ENCODE peak calls at places on chromosomes 13 and 19, in five cellular contexts. M is DND-41; E is CD8-positive, alpha-beta T cell; U is IMR-90; C is colonic mucosa. I is an unnamed sample. For H3K4me1, the result is how much of the 10 kb centered on the place peaks cover.

GRCh38 chr13:111488466-111489132 is 168.2 kb downstream of the TEX29 start:
- DNase-seq in U (no peak), E (peak), C (peak), M (no peak), I (no peak)

GRCh38 chr13:109481046-109481445 is 305.3 kb downstream of the IRS2 start:
- DNase-seq in E (no peak), M (no peak), U (peak), C (no peak), I (no peak)

GRCh38 chr19:533485-534058 is 2.0 kb downstream of the CDC34 start:
- DNase-seq in U (no peak), E (no peak), M (no peak), C (no peak), I (no peak)

GRCh38 chr13:18952225-18953016 is 229.2 kb downstream of the TUBA3C start:
- DNase-seq in U (no peak), C (no peak), E (no peak), M (no peak), I (no peak)

GRCh38 chr19:45508931-45509691 is 1.8 kb downstream of the VASP start:
- DNase-seq in U (peak), M (peak), C (peak), E (no peak), I (peak)

GRCh38 chr13:34347784-34348573 is 530.0 kb downstream of the RFC3 start:
- DNase-seq in U (no peak), M (no peak), C (no peak), E (no peak), I (peak)

GRCh38 chr13:31987535-31988170 is 43.9 kb upstream of the FRY start:
- DNase-seq in U (no peak), E (no peak), M (no peak), C (no peak), I (no peak)

GRCh38 chr19:56687036-56687435 is 15.5 kb upstream of the ZNF835 start:
- DNase-seq in M (no peak), E (no peak), U (no peak), C (no peak), I (no peak)

GRCh38 chr13:51091839-51092238 is 19.2 kb downstream of the C13orf42 start:
- DNase-seq in E (no peak), U (no peak), C (no peak), M (no peak), I (no peak)

GRCh38 chr19:39679056-39679790 is 23.5 kb downstream of the LGALS16 start:
- DNase-seq in C (no peak), U (no peak), M (no peak), E (no peak), I (peak)

GRCh38 chr13:100852146-100852545 is 177.6 kb upstream of the TMTC4 start:
- DNase-seq in M (no peak), C (no peak), U (no peak), E (no peak), I (no peak)

GRCh38 chr19:2970201-2970838 is 7.0 kb upstream of the TLE6 start:
- DNase-seq in E (no peak), C (no peak), M (no peak), U (no peak), I (no peak)

GRCh38 chr19:32773126-32773525 is 53.6 kb downstream of the TDRD12 start:
- DNase-seq in E (no peak), M (no peak), C (no peak), U (no peak), I (no peak)

GRCh38 chr13:73228546-73228945 is 169.7 kb downstream of the KLF5 start:
- DNase-seq in E (no peak), C (no peak), M (peak), U (peak), I (peak)

GRCh38 chr13:46386996-46387851 is at the start of gene RUBCNL:
- DNase-seq in E (no peak), C (peak), M (peak), U (no peak), I (peak)

GRCh38 chr13:95156208-95156607 is 145.0 kb downstream of the ABCC4 start:
- DNase-seq in C (no peak), U (peak), E (no peak), M (no peak), I (no peak)

GRCh38 chr19:1671716-1672037 is 19.3 kb upstream of the TCF3 start:
- DNase-seq in E (no peak), U (no peak), M (no peak), C (no peak), I (no peak)

GRCh38 chr13:31756346-31756745 is 17.0 kb downstream of the RXFP2 start:
- DNase-seq in U (peak), C (no peak), E (no peak), M (no peak), I (no peak)

GRCh38 chr13:19927117-19927734 is 31.3 kb upstream of the ZMYM2 start:
- DNase-seq in U (peak), C (no peak), M (no peak), E (no peak), I (peak)

GRCh38 chr19:35184884-35185283 is 30.3 kb downstream of the FXYD5 start:
- DNase-seq in E (no peak), M (no peak), U (no peak), C (no peak), I (no peak)

GRCh38 chr19:39126593-39127187 is 1.1 kb downstream of the PAK4 start:
- DNase-seq in C (peak), M (no peak), U (no peak), E (no peak), I (peak)

GRCh38 chr19:39970424-39970673 is 616 bp upstream of the PSMC4 start:
- DNase-seq in U (no peak), M (no peak), E (no peak), C (no peak), I (no peak)

GRCh38 chr19:48752511-48753365 is at the start of gene FUT1:
- DNase-seq in E (peak), C (peak), M (no peak), U (no peak), I (peak)

GRCh38 chr19:7505682-7506384 is 10.1 kb upstream of the ZNF358 start:
- DNase-seq in M (no peak), C (no peak), U (no peak), E (no peak), I (peak)

DNA sequence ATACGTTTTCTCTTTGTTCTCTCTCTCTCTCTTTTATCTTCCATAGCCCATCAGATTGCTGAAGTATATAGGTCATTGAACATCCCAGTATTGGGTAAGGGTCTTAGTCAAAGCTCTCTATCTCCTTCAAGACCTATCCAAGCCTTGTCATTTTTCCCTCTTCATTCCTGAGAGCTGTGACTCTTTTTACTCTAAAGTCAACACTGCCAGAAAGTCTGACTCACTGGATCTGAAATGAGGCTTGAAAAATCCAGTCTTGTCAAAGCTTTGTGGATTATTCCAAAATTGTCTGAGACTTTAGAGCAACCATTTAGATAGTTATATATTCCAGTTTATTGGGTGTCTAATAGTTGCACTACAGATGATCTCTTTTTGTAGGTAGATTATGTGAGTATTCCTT is 389.2 kb upstream of the PCDH9 start:
- DNase-seq in U (peak), M (no peak), C (no peak), E (no peak), I (no peak)
- H3K4me1 ChIP-seq in U (under half), M (under half), C (under half), E (under half), I (under half)

DNA sequence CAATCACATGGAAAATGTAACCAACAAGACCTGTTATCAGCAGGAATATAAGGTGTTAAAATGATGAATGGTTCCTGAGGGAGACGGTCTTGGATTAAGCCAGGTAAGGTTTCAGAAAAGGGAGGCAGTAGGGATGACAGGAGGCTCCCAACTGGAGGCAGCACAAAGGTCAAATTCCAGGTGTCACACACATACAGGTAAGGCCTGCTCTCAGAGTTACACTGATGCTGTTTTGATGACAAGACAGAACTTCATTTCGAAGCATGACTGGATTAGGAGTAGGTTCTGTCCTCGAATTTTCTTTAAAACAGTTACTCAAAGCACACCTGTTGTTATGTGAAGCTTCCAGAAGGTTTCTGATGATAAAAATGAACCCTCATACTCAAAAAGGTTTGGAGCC is 7.4 kb downstream of the MED26 start:
- DNase-seq in C (no peak), U (no peak), M (no peak), E (no peak), I (peak)
- H3K4me1 ChIP-seq in C (under half), U (under half), M (under half), E (under half), I (under half)

GRCh38 chr13:40570930-40571329 is 95.5 kb downstream of the FOXO1 start:
- DNase-seq in C (no peak), U (no peak), E (no peak), M (no peak), I (no peak)

GRCh38 chr13:40576369-40576768 is 90.1 kb downstream of the FOXO1 start:
- DNase-seq in M (no peak), U (no peak), E (no peak), C (no peak), I (no peak)

GRCh38 chr13:40571338-40571737 is 95.1 kb downstream of the FOXO1 start:
- DNase-seq in E (no peak), U (no peak), C (no peak), M (no peak), I (no peak)

GRCh38 chr13:40568672-40569350 is 97.6 kb downstream of the FOXO1 start:
- DNase-seq in C (no peak), U (no peak), E (no peak), M (no peak), I (peak)

GRCh38 chr13:40572961-40573360 is 93.5 kb downstream of the FOXO1 start:
- DNase-seq in M (no peak), C (no peak), U (no peak), E (no peak), I (no peak)
- H3K4me1 ChIP-seq in M (under half), C (under half), U (under half), E (half or more), I (under half)

GRCh38 chr13:59340581-59340980 is 823.1 kb downstream of the DIAPH3 start:
- DNase-seq in U (no peak), C (no peak), E (no peak), M (no peak), I (no peak)

GRCh38 chr13:59342396-59342795 is 821.3 kb downstream of the DIAPH3 start:
- DNase-seq in E (no peak), M (no peak), U (no peak), C (no peak), I (no peak)

GRCh38 chr13:59343132-59343531 is 820.6 kb downstream of the DIAPH3 start:
- DNase-seq in U (no peak), M (no peak), C (no peak), E (no peak), I (no peak)

GRCh38 chr13:59337070-59337469 is 826.7 kb downstream of the DIAPH3 start:
- DNase-seq in E (no peak), U (no peak), M (no peak), C (no peak), I (no peak)

GRCh38 chr13:59340151-59340550 is 823.6 kb downstream of the DIAPH3 start:
- DNase-seq in E (no peak), U (no peak), C (no peak), M (no peak), I (no peak)
- H3K4me1 ChIP-seq in E (under half), U (under half), C (under half), M (under half), I (under half)

GRCh38 chr13:41825691-41826090 is 135.2 kb downstream of the VWA8 start:
- DNase-seq in C (no peak), M (no peak), U (peak), E (no peak), I (no peak)

GRCh38 chr13:41827507-41828213 is 133.2 kb downstream of the VWA8 start:
- DNase-seq in E (no peak), C (no peak), M (no peak), U (peak), I (no peak)

GRCh38 chr13:41821195-41821594 is 139.7 kb downstream of the VWA8 start:
- DNase-seq in C (no peak), E (no peak), U (no peak), M (no peak), I (no peak)

GRCh38 chr13:41823486-41823885 is 137.4 kb downstream of the VWA8 start:
- DNase-seq in E (no peak), M (no peak), U (no peak), C (no peak), I (no peak)

GRCh38 chr13:41822560-41822959 is 138.3 kb downstream of the VWA8 start:
- DNase-seq in U (no peak), M (no peak), E (no peak), C (no peak), I (no peak)
- H3K4me1 ChIP-seq in U (under half), M (under half), E (under half), C (under half), I (under half)

DNA sequence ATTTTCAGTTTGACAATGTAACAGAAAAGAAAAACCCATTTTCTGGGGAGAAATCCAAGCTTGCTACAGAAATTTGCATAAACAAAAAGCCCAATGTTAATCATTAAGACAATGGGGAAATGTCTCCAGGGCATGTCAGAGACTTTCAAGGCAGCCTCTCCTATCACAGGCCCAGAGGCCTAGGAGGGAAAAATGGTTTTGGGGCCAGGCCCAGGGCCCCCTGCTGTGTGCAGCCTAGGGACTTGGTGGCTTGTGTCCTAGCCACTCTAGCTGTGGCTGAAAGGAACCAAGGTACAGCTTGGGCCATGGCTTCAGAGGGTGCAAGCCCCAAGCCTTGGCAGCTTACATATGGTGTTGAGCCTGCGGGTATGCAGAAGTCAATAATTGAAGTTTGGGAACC is 8.0 kb upstream of the TEX30 start:
- DNase-seq in U (no peak), E (no peak), C (no peak), M (no peak), I (no peak)
- H3K4me1 ChIP-seq in U (under half), E (under half), C (under half), M (under half), I (under half)

GRCh38 chr19:55640577-55641375 is at the start of gene ZNF580:
- DNase-seq in U (peak), E (peak), C (peak), M (peak), I (peak)
- H3K4me1 ChIP-seq in U (under half), E (half or more), C (under half), M (half or more), I (under half)

GRCh38 chr19:41861846-41862245 is 1.8 kb downstream of the RPS19 start:
- DNase-seq in E (no peak), C (no peak), M (no peak), U (no peak), I (no peak)
- H3K4me1 ChIP-seq in E (half or more), C (under half), M (half or more), U (under half), I (under half)